ENCODE peak calls at places on chromosomes 11 and 22, in nine cellular contexts. T is neural progenitor cell, D is stomach, O is adrenal gland, C is right atrium auricular region, F is mesendoderm, S is MM.1S, H is tibial artery, M is cardiac muscle cell. Y is an unnamed sample.

GRCh38 chr11:10918698-10919097 is 60.8 kb upstream of the ZBED5 start:
- DNase-seq in F (no peak), M (no peak), D (no peak), O (no peak), S (no peak), H (no peak), T (no peak), C (no peak), Y (no peak)

GRCh38 chr11:28110839-28111235 is 2.6 kb downstream of the METTL15 start:
- DNase-seq in F (no peak), M (peak), D (no peak), T (no peak), O (no peak), C (no peak), H (no peak), S (no peak), Y (no peak)

GRCh38 chr11:45538363-45538762 is 127.1 kb downstream of the CHST1 start:
- DNase-seq in T (no peak), C (no peak), M (peak), F (no peak), D (no peak), H (no peak), S (no peak), O (no peak), Y (no peak)

GRCh38 chr11:45651841-45652745 is 13.3 kb downstream of the CHST1 start:
- DNase-seq in F (no peak), T (peak), C (peak), M (no peak), D (no peak), S (no peak), H (no peak), O (no peak), Y (no peak)

GRCh38 chr22:17972385-17973181 is 51.8 kb downstream of the MICAL3 start:
- DNase-seq in M (peak), O (peak), D (no peak), S (no peak), T (peak), F (peak), C (no peak), H (no peak), Y (no peak)

GRCh38 chr11:134119094-134119493 is 50.2 kb downstream of the JAM3 start:
- DNase-seq in H (no peak), M (peak), T (no peak), D (no peak), S (no peak), C (no peak), F (no peak), O (no peak), Y (no peak)

GRCh38 chr22:18909556-18909955 is 3.4 kb downstream of the DGCR6 start:
- DNase-seq in D (no peak), S (no peak), F (no peak), O (peak), T (no peak), C (no peak), H (no peak), M (no peak), Y (no peak)

GRCh38 chr11:952406-953385 is 27.0 kb downstream of the AP2A2 start:
- DNase-seq in C (no peak), T (peak), S (no peak), D (peak), M (peak), F (peak), O (no peak), H (no peak), Y (no peak)

GRCh38 chr11:46560300-46561025 is 33.4 kb downstream of the AMBRA1 start:
- DNase-seq in F (no peak), O (no peak), T (no peak), H (no peak), C (no peak), D (no peak), S (peak), M (peak), Y (peak)

GRCh38 chr22:30879398-30879797 is 89.2 kb downstream of the MORC2 start:
- DNase-seq in D (no peak), F (no peak), T (no peak), C (no peak), O (no peak), S (no peak), M (no peak), H (no peak), Y (no peak)

GRCh38 chr11:113114452-113115027 is 153.3 kb downstream of the NCAM1 start:
- DNase-seq in H (no peak), F (peak), S (peak), M (peak), T (peak), D (peak), C (peak), O (peak), Y (no peak)

GRCh38 chr11:83285771-83286528 is at the start of gene CCDC90B:
- DNase-seq in F (peak), M (peak), C (peak), H (peak), T (peak), S (peak), D (peak), O (peak), Y (peak)

GRCh38 chr22:26553056-26553752 is 36.7 kb downstream of the TPST2 start:
- DNase-seq in H (no peak), F (no peak), O (no peak), C (no peak), M (peak), S (peak), D (no peak), T (no peak), Y (no peak)

GRCh38 chr11:79342236-79342635 is 98.6 kb downstream of the TENM4 start:
- DNase-seq in T (no peak), S (no peak), M (no peak), C (no peak), H (peak), F (no peak), O (no peak), D (no peak), Y (no peak)

GRCh38 chr22:38725900-38726655 is 20.3 kb downstream of the GTPBP1 start:
- DNase-seq in F (no peak), O (no peak), T (no peak), D (no peak), C (no peak), M (no peak), H (peak), S (peak), Y (no peak)

GRCh38 chr11:73240190-73240781 is 22.2 kb downstream of the P2RY2 start:
- DNase-seq in H (peak), S (no peak), D (no peak), M (peak), T (peak), O (peak), F (peak), C (peak), Y (no peak)

GRCh38 chr11:1988667-1989317 is 8.8 kb downstream of the H19 start:
- DNase-seq in S (no peak), C (peak), F (peak), M (peak), T (no peak), H (peak), D (no peak), O (peak), Y (no peak)

GRCh38 chr22:16806401-16806800 is 18.8 kb downstream of the XKR3 start:
- DNase-seq in F (peak), O (no peak), M (no peak), T (no peak), C (no peak), S (no peak), H (no peak), D (no peak), Y (no peak)

GRCh38 chr22:41620646-41621098 is at the start of gene DESI1:
- DNase-seq in O (no peak), M (peak), S (no peak), D (no peak), F (peak), H (no peak), T (no peak), C (no peak), Y (no peak)

GRCh38 chr11:46238967-46239800 is 38.3 kb upstream of the CREB3L1 start:
- DNase-seq in C (peak), H (peak), S (peak), M (peak), D (peak), T (peak), F (peak), O (peak), Y (peak)

GRCh38 chr11:94844031-94844430 is 75.9 kb downstream of the AMOTL1 start:
- DNase-seq in S (no peak), C (no peak), D (no peak), M (no peak), T (no peak), O (no peak), F (no peak), H (no peak), Y (no peak)

GRCh38 chr22:20118572-20119020 is 1.6 kb upstream of the TRMT2A start:
- DNase-seq in H (no peak), D (no peak), F (no peak), T (peak), C (no peak), S (no peak), M (no peak), O (no peak), Y (no peak)

GRCh38 chr11:60725592-60725991 is 1.1 kb downstream of the MS4A18 start:
- DNase-seq in S (no peak), C (no peak), M (no peak), T (no peak), H (no peak), D (no peak), O (no peak), F (no peak), Y (no peak)

GRCh38 chr11:78346799-78347198 is 70.8 kb downstream of the GAB2 start:
- DNase-seq in T (no peak), M (no peak), D (no peak), O (no peak), F (no peak), S (no peak), C (no peak), H (no peak), Y (no peak)

GRCh38 chr11:135008001-135008405 is 596.0 kb upstream of the B3GAT1 start:
- DNase-seq in H (no peak), F (peak), M (no peak), S (no peak), C (no peak), D (no peak), O (no peak), T (peak), Y (no peak)

GRCh38 chr11:70471254-70471653 is 72.9 kb downstream of the CTTN start:
- DNase-seq in H (no peak), F (peak), S (peak), O (no peak), T (peak), C (no peak), M (peak), D (no peak), Y (no peak)

GRCh38 chr11:74504100-74504691 is 10.7 kb upstream of the LIPT2 start:
- DNase-seq in C (no peak), M (no peak), F (no peak), D (no peak), S (no peak), T (no peak), O (no peak), H (no peak), Y (no peak)

GRCh38 chr11:34668583-34669053 is 47.7 kb downstream of the EHF start:
- DNase-seq in S (no peak), F (no peak), T (no peak), H (no peak), M (no peak), C (no peak), D (no peak), O (no peak), Y (no peak)

GRCh38 chr22:18088825-18089568 is 11.2 kb downstream of the PEX26 start:
- DNase-seq in H (no peak), O (peak), T (no peak), D (no peak), M (no peak), S (peak), F (no peak), C (no peak), Y (no peak)

GRCh38 chr11:102293873-102294601 is 23.2 kb upstream of the BIRC3 start:
- DNase-seq in H (no peak), S (peak), T (peak), F (peak), O (peak), C (no peak), M (peak), D (no peak), Y (peak)

GRCh38 chr11:121625784-121626506 is 173.2 kb upstream of the SORL1-AS1 start:
- DNase-seq in C (no peak), O (no peak), D (no peak), F (no peak), M (peak), S (no peak), T (no peak), H (no peak), Y (no peak)

GRCh38 chr11:18105802-18106574 is at the start of gene SAAL1:
- DNase-seq in H (peak), F (peak), D (peak), S (peak), C (peak), M (peak), O (peak), T (peak), Y (peak)

GRCh38 chr11:1488575-1489180 is 2.1 kb upstream of the MOB2 start:
- DNase-seq in T (no peak), D (no peak), O (no peak), H (no peak), S (no peak), F (no peak), M (no peak), C (no peak), Y (no peak)

GRCh38 chr11:126197277-126197939 is 14.0 kb downstream of the RPUSD4 start:
- DNase-seq in C (no peak), O (no peak), S (peak), M (no peak), H (no peak), T (no peak), F (peak), D (peak), Y (no peak)

GRCh38 chr22:30116362-30117117 is 36.3 kb downstream of the HORMAD2 start:
- DNase-seq in M (peak), T (peak), C (no peak), S (no peak), D (no peak), O (no peak), F (no peak), H (no peak), Y (no peak)

GRCh38 chr11:22415481-22415880 is 77.3 kb downstream of the SLC17A6 start:
- DNase-seq in S (no peak), D (no peak), C (no peak), F (no peak), M (no peak), H (no peak), T (no peak), O (no peak), Y (no peak)

GRCh38 chr11:64998690-64999431 is 2.1 kb upstream of the BATF2 start:
- DNase-seq in F (no peak), C (no peak), T (no peak), M (no peak), S (no peak), H (no peak), O (no peak), D (no peak), Y (no peak)

GRCh38 chr22:21876486-21877176 is 9.2 kb upstream of the MAPK1 start:
- DNase-seq in T (no peak), F (peak), M (peak), C (no peak), O (no peak), H (no peak), S (no peak), D (no peak), Y (peak)

DNA sequence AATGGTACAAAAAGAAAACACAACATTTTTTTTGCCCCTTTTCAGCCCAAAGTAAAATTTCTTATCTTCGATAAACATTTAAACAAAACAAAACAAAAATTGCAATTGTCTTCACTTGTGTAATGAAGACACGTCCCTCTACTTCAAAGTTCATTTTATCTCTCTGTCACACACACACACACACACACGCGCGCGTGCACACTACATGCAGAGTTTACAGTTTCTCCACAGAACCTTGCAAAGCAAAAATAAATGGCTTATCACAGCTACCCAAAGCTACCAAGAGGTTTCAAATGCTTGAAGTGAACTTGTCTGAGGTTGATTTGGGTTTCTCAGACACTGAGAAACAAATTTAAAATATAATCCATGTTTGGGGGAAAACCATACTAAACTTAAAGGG is 72.3 kb downstream of the ETS1 start:
- DNase-seq in D (no peak), C (no peak), S (no peak), M (no peak), O (no peak), F (no peak), T (no peak), H (no peak), Y (peak)
- H3K4me3 ChIP-seq in D (peak), C (no peak), S (no peak), M (no peak), O (no peak), F (no peak), T (no peak), H (no peak), Y (peak)

DNA sequence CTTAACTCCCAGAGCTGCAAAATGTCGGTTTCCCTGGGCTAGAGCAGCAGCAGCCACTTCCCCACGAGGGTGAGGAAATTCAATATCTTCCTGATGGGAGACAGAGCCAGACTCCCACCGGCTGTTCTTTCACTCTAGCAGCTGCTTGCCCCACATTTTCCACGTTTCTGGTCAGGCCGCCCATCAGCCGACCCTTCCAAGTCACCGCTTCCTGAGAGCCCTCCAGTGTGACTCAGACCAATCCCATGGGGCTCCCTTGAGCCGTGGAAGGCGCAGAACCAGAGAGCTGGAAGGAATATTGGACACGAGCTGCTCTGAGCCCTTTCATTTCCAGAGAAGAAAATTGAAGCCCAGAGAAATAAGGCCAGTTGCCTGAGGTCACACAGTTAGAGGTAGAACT is 227.0 kb downstream of the ADAMTS15 start:
- DNase-seq in S (no peak), O (peak), D (no peak), T (no peak), M (peak), F (no peak), C (peak), H (peak), Y (no peak)
- H3K27ac ChIP-seq in S (no peak), O (no peak), D (peak), T (no peak), M (no peak), F (no peak), C (peak), H (peak), Y (no peak)

GRCh38 chr22:36387664-36387913 is 178 bp downstream of the MYH9 start:
- DNase-seq in F (no peak), O (no peak), S (no peak), C (no peak), H (no peak), M (no peak), D (no peak), T (no peak), Y (no peak)

GRCh38 chr22:36386900-36387663 is 685 bp downstream of the MYH9 start:
- DNase-seq in S (peak), O (peak), C (no peak), F (no peak), D (peak), M (no peak), T (peak), H (peak), Y (peak)

GRCh38 chr22:36386351-36386899 is 1.3 kb downstream of the MYH9 start:
- DNase-seq in D (no peak), M (no peak), F (no peak), H (peak), O (peak), T (peak), C (no peak), S (peak), Y (no peak)

GRCh38 chr22:36385491-36386350 is 2.0 kb downstream of the MYH9 start:
- DNase-seq in F (peak), D (peak), H (peak), M (no peak), S (peak), C (no peak), O (peak), T (peak), Y (peak)

DNA sequence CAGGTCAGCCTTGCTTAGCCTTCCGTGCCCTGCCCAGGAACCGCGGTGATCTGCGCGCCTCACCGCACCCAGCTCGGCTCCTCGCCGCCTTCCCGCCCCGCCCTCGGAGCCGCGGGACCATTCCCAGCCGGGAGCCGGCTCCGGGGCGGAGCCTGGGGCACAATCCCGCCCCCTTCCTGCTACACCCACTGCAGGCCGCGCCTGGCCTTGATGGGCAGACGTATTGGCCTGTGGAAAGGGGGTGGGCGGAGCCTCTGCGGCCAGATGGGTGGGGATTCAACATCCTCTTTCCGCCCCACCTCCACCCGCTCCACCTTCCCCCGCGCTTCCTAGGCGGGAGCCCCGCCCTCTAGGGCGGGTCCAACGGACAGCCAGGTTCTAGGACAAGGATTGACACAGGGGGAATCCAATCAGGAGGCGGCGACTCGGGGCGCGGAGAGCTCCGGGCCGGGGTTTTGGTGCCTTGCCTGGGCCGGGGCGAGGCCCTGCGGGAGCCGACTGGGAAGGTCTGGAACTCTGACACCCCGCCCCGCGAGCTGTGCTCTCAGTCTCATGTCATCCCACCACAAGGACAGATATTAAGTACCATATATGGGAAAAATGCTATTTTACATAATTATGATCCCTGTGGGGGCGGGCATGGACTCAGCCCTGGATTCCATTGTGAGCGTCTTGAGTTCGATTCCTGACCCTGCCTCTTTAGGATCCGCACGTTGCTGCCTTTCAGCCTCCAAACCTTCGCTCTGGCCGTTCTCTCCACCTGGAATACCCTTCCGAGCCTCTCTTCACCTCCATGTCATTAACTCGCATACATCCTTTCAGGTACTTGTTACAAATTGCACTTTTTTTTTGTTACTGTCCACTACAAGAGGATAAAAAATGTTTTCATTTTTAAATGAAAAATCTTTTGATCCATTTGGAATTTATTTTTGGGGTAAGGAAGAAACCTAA is at the start of gene MYH9:
- DNase-seq in S (peak), O (peak), T (peak), C (peak), M (peak), D (peak), H (peak), F (peak), Y (peak)
- H3K4me3 ChIP-seq in S (peak), O (peak), T (peak), C (peak), M (peak), D (peak), H (peak), F (peak), Y (peak)

DNA sequence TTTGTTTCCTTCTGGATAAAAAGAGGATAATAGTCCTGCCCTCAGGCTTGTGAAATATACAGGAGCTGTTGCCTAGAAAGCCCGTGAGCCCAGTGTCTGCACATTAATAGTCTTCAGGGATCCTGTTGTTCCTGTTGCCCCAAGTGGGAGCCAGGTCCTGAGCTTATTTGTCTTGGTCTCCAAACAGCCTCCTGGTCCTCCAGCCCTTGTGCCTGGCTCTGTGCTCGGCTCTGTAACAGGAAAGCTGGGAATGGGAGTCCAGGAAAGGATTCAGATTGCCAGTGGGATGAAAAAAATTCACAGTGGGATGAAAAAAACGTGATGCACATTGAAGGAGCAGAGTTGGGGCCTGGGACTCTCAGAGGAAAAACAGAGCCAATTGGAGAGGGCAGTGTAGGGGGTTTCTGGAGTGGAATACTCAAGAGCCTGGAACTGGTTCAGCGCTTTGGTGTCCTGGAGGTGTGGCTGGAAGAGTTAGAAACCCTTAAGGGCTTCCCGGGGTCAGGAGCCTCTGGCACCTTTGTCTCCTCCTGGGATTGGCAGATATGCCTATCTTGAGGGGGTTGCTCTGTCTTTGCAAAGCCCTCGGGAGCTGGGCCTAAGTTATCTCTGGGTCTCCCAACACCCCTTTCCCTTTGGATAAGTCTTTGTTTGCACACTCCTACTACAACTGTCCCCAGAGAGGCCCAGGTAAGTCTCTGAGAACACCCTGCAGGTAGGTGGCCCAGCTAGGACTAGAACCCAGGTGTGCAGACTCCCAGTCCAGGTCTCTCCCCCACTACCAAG is 2.3 kb upstream of the INPPL1 start:
- DNase-seq in T (peak), F (peak), D (peak), C (peak), H (peak), O (peak), S (no peak), M (no peak), Y (peak)
- H3K27ac ChIP-seq in T (no peak), F (peak), D (peak), C (peak), H (peak), O (no peak), S (peak), M (peak), Y (peak)